ENCODE peak calls at places on chromosomes 12 and 14, in seven cellular contexts. D is GM12865; U is OCI-LY7; K is hepatocyte; X is right cardiac atrium; F is activated CD4-positive, alpha-beta T cell treated with anti-CD3 and anti-CD28 coated beads, Interleukin-2, amount 10 ng/mL, durations not matched to agents 7 days and 5 days; B is head of caudate nucleus. H is an unnamed sample.

GRCh38 chr12:4743046-4743445 is 22.8 kb downstream of the GALNT8 start:
- DNase-seq in K (no peak), X (no peak), F (no peak), B (no peak), D (no peak), U (no peak), H (no peak)

GRCh38 chr12:81699572-81699971 is 59.6 kb downstream of the PPFIA2 start:
- DNase-seq in K (no peak), U (no peak), D (no peak), X (no peak), B (no peak), F (no peak), H (no peak)

GRCh38 chr14:105534586-105534985 is 8.2 kb downstream of the TMEM121 start:
- DNase-seq in U (no peak), X (no peak), B (no peak), F (no peak), K (peak), D (no peak), H (no peak)

GRCh38 chr14:85058170-85058569 is 471.8 kb upstream of the FLRT2 start:
- DNase-seq in K (no peak), F (no peak), B (no peak), X (no peak), D (no peak), U (no peak), H (no peak)

GRCh38 chr12:17020765-17021164 is 414.8 kb upstream of the LMO3 start:
- DNase-seq in U (no peak), D (no peak), B (no peak), F (no peak), X (no peak), K (no peak), H (no peak)

GRCh38 chr12:67572492-67572891 is 76.1 kb upstream of the DYRK2 start:
- DNase-seq in F (no peak), D (no peak), U (no peak), B (no peak), K (no peak), X (no peak), H (no peak)

GRCh38 chr12:88206636-88207035 is 64.5 kb downstream of the TMTC3 start:
- DNase-seq in X (no peak), F (no peak), D (no peak), K (peak), U (no peak), B (no peak), H (peak)

GRCh38 chr12:546920-547845 is 87.4 kb downstream of the B4GALNT3 start:
- DNase-seq in X (peak), K (peak), F (peak), B (peak), U (peak), D (peak), H (peak)

GRCh38 chr14:33342299-33342974 is 403.8 kb downstream of the NPAS3 start:
- DNase-seq in K (no peak), D (no peak), X (no peak), B (no peak), U (no peak), F (no peak), H (no peak)

GRCh38 chr12:17592472-17592871 is 497.5 kb downstream of the RERGL start:
- DNase-seq in D (no peak), F (no peak), K (no peak), U (no peak), X (no peak), B (no peak), H (no peak)

GRCh38 chr12:92533280-92533890 is 169.4 kb upstream of the PLEKHG7 start:
- DNase-seq in D (no peak), F (no peak), K (no peak), U (no peak), X (peak), B (no peak), H (no peak)

GRCh38 chr12:97425802-97426484 is 36.7 kb upstream of the RMST start:
- DNase-seq in U (no peak), K (no peak), X (no peak), D (no peak), B (no peak), F (no peak), H (no peak)

H was measured in Caco-2.